ENCODE peak calls at places on chromosomes 1 and 21, in eight cellular contexts. One of them, this sample, is unnamed.
A peak's percentile ranks its signal among the peaks of the same experiment; 100 is the strongest.

GRCh38 chr1:115113781-115114180 is 24.5 kb upstream of the TSPAN2 start:
- DNase-seq in astrocyte of the spinal cord: no peak
- DNase-seq in PC-9: no peak
- DNase-seq in MM.1S: no peak
- DNase-seq in A549: no peak
- DNase-seq in CD8-positive, alpha-beta T cell: no peak
- DNase-seq in psoas muscle: no peak
- DNase-seq in fibroblast of mammary gland: peak; percentile 54
- DNase-seq in this sample: no peak

GRCh38 chr1:113199718-113200455 is 126.9 kb downstream of the LRIG2 start:
- DNase-seq in CD8-positive, alpha-beta T cell: no peak
- DNase-seq in PC-9: no peak
- DNase-seq in A549: no peak
- DNase-seq in psoas muscle: no peak
- DNase-seq in astrocyte of the spinal cord: peak; percentile 5
- DNase-seq in fibroblast of mammary gland: no peak
- DNase-seq in MM.1S: no peak
- DNase-seq in this sample: no peak

GRCh38 chr1:38114231-38114630 is 67.6 kb upstream of the POU3F1 start:
- DNase-seq in CD8-positive, alpha-beta T cell: no peak
- DNase-seq in fibroblast of mammary gland: peak; percentile 11
- DNase-seq in astrocyte of the spinal cord: no peak
- DNase-seq in psoas muscle: peak; percentile 70
- DNase-seq in PC-9: no peak
- DNase-seq in MM.1S: no peak
- DNase-seq in A549: no peak
- DNase-seq in this sample: no peak

GRCh38 chr1:243254233-243254926 is 701 bp downstream of the CEP170 start:
- DNase-seq in A549: peak; percentile 64
- DNase-seq in CD8-positive, alpha-beta T cell: no peak
- DNase-seq in psoas muscle: peak; percentile 86
- DNase-seq in fibroblast of mammary gland: peak; percentile 75
- DNase-seq in PC-9: peak; percentile 59
- DNase-seq in MM.1S: peak; percentile 66
- DNase-seq in astrocyte of the spinal cord: peak; percentile 72
- DNase-seq in this sample: no peak

GRCh38 chr1:44717196-44717595 is 13.8 kb downstream of the RNU5D-1 start:
- DNase-seq in psoas muscle: no peak
- DNase-seq in MM.1S: no peak
- DNase-seq in fibroblast of mammary gland: no peak
- DNase-seq in A549: no peak
- DNase-seq in CD8-positive, alpha-beta T cell: no peak
- DNase-seq in astrocyte of the spinal cord: no peak
- DNase-seq in PC-9: no peak
- DNase-seq in this sample: no peak

GRCh38 chr1:191290441-191290840 is 812.8 kb upstream of the BRINP3 start:
- DNase-seq in MM.1S: no peak
- DNase-seq in astrocyte of the spinal cord: no peak
- DNase-seq in psoas muscle: no peak
- DNase-seq in A549: peak; percentile 3
- DNase-seq in CD8-positive, alpha-beta T cell: no peak
- DNase-seq in PC-9: no peak
- DNase-seq in fibroblast of mammary gland: no peak
- DNase-seq in this sample: no peak

GRCh38 chr1:200917291-200917817 is 22.7 kb downstream of the INAVA start:
- DNase-seq in PC-9: no peak
- DNase-seq in A549: peak; percentile 33
- DNase-seq in fibroblast of mammary gland: no peak
- DNase-seq in psoas muscle: peak; percentile 76
- DNase-seq in MM.1S: no peak
- DNase-seq in astrocyte of the spinal cord: no peak
- DNase-seq in CD8-positive, alpha-beta T cell: no peak
- DNase-seq in this sample: no peak

GRCh38 chr21:45709696-45710268 is 66.3 kb downstream of the PCBP3 start:
- DNase-seq in psoas muscle: no peak
- DNase-seq in fibroblast of mammary gland: no peak
- DNase-seq in astrocyte of the spinal cord: no peak
- DNase-seq in MM.1S: no peak
- DNase-seq in A549: no peak
- DNase-seq in CD8-positive, alpha-beta T cell: no peak
- DNase-seq in PC-9: no peak
- DNase-seq in this sample: no peak

GRCh38 chr1:159161001-159161718 is 10.3 kb upstream of the CADM3 start:
- DNase-seq in MM.1S: peak; percentile 89
- DNase-seq in astrocyte of the spinal cord: peak; percentile 90
- DNase-seq in fibroblast of mammary gland: peak; percentile 93
- DNase-seq in psoas muscle: peak; percentile 81
- DNase-seq in CD8-positive, alpha-beta T cell: peak; percentile 73
- DNase-seq in A549: peak; percentile 77
- DNase-seq in PC-9: peak; percentile 60
- DNase-seq in this sample: peak; percentile 39

GRCh38 chr1:57422271-57423134 is 1.4 kb downstream of the DAB1 start:
- DNase-seq in CD8-positive, alpha-beta T cell: no peak
- DNase-seq in psoas muscle: peak; percentile 46
- DNase-seq in A549: no peak
- DNase-seq in PC-9: no peak
- DNase-seq in MM.1S: no peak
- DNase-seq in astrocyte of the spinal cord: peak; percentile 17
- DNase-seq in fibroblast of mammary gland: peak; percentile 16
- DNase-seq in this sample: no peak
- TF ChIP-seq CTCF in CD8-positive, alpha-beta T cell: no peak
- TF ChIP-seq CTCF in psoas muscle: no peak
- TF ChIP-seq CTCF in A549: no peak
- TF ChIP-seq CTCF in PC-9: no peak
- TF ChIP-seq CTCF in MM.1S: no peak
- TF ChIP-seq CTCF in astrocyte of the spinal cord: peak; percentile 2
- TF ChIP-seq CTCF in fibroblast of mammary gland: peak; percentile 24
- TF ChIP-seq CTCF in this sample: no peak

GRCh38 chr1:8981169-8981568 is 35.5 kb downstream of the CA6 start:
- DNase-seq in PC-9: no peak
- DNase-seq in MM.1S: no peak
- DNase-seq in fibroblast of mammary gland: no peak
- DNase-seq in psoas muscle: no peak
- DNase-seq in astrocyte of the spinal cord: no peak
- DNase-seq in A549: no peak
- DNase-seq in CD8-positive, alpha-beta T cell: no peak
- DNase-seq in this sample: no peak

GRCh38 chr1:8980656-8981055 is 35.0 kb downstream of the CA6 start:
- DNase-seq in MM.1S: no peak
- DNase-seq in astrocyte of the spinal cord: no peak
- DNase-seq in psoas muscle: no peak
- DNase-seq in A549: no peak
- DNase-seq in fibroblast of mammary gland: no peak
- DNase-seq in CD8-positive, alpha-beta T cell: no peak
- DNase-seq in PC-9: no peak
- DNase-seq in this sample: no peak

GRCh38 chr1:8976338-8976737 is 30.7 kb downstream of the CA6 start:
- DNase-seq in CD8-positive, alpha-beta T cell: no peak
- DNase-seq in fibroblast of mammary gland: no peak
- DNase-seq in psoas muscle: no peak
- DNase-seq in MM.1S: no peak
- DNase-seq in astrocyte of the spinal cord: no peak
- DNase-seq in A549: no peak
- DNase-seq in PC-9: no peak
- DNase-seq in this sample: no peak

GRCh38 chr1:8974551-8974950 is 28.9 kb downstream of the CA6 start:
- DNase-seq in CD8-positive, alpha-beta T cell: no peak
- DNase-seq in astrocyte of the spinal cord: no peak
- DNase-seq in psoas muscle: no peak
- DNase-seq in PC-9: no peak
- DNase-seq in A549: no peak
- DNase-seq in fibroblast of mammary gland: no peak
- DNase-seq in MM.1S: no peak
- DNase-seq in this sample: no peak

DNA sequence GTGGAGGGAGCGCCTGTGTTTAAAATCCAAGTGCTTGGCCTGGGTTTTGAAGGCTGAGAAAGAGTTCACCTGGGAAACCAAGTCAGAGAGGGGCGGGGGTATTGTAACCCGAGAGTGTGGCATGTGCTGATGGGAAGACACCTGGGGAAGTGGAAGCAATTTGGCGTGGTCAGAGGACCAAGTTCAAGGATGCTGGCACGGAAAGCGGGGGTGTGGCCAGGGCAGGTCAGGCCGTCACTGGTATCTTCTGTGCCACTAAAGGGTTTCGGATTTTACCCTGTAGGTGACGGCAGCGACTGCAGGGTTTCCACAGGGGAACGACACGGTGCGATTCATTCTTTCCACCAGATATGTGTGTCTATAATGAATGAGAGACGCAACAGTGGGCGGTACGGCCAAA is 31.2 kb downstream of the CA6 start:
- DNase-seq in PC-9: no peak
- DNase-seq in astrocyte of the spinal cord: no peak
- DNase-seq in CD8-positive, alpha-beta T cell: no peak
- DNase-seq in fibroblast of mammary gland: no peak
- DNase-seq in MM.1S: no peak
- DNase-seq in psoas muscle: no peak
- DNase-seq in A549: no peak
- DNase-seq in this sample: no peak
- H3K4me3 ChIP-seq in PC-9: no peak overlapping the region
- H3K4me3 ChIP-seq in astrocyte of the spinal cord: no peak overlapping the region
- H3K4me3 ChIP-seq in CD8-positive, alpha-beta T cell: no peak overlapping the region
- H3K4me3 ChIP-seq in fibroblast of mammary gland: no peak overlapping the region
- H3K4me3 ChIP-seq in MM.1S: no peak overlapping the region
- H3K4me3 ChIP-seq in psoas muscle: no peak overlapping the region
- H3K4me3 ChIP-seq in A549: no peak overlapping the region
- H3K4me3 ChIP-seq in this sample: no peak overlapping the region

GRCh38 chr1:248140846-248141245 is 4.1 kb upstream of the OR2M5 start:
- DNase-seq in fibroblast of mammary gland: no peak
- DNase-seq in PC-9: no peak
- DNase-seq in psoas muscle: no peak
- DNase-seq in MM.1S: no peak
- DNase-seq in astrocyte of the spinal cord: no peak
- DNase-seq in CD8-positive, alpha-beta T cell: no peak
- DNase-seq in A549: no peak
- DNase-seq in this sample: no peak

GRCh38 chr1:248136811-248137210 is 8.1 kb upstream of the OR2M5 start:
- DNase-seq in A549: no peak
- DNase-seq in MM.1S: no peak
- DNase-seq in psoas muscle: no peak
- DNase-seq in fibroblast of mammary gland: no peak
- DNase-seq in CD8-positive, alpha-beta T cell: no peak
- DNase-seq in astrocyte of the spinal cord: no peak
- DNase-seq in PC-9: no peak
- DNase-seq in this sample: no peak
- TF ChIP-seq CTCF in A549: no peak
- TF ChIP-seq CTCF in MM.1S: no peak
- TF ChIP-seq CTCF in psoas muscle: no peak
- TF ChIP-seq CTCF in fibroblast of mammary gland: no peak
- TF ChIP-seq CTCF in CD8-positive, alpha-beta T cell: no peak
- TF ChIP-seq CTCF in astrocyte of the spinal cord: no peak
- TF ChIP-seq CTCF in PC-9: no peak
- TF ChIP-seq CTCF in this sample: no peak

GRCh38 chr21:24123785-24124184 is 1483.5 kb downstream of the MRPL39 start:
- DNase-seq in MM.1S: no peak
- DNase-seq in astrocyte of the spinal cord: no peak
- DNase-seq in A549: no peak
- DNase-seq in CD8-positive, alpha-beta T cell: no peak
- DNase-seq in fibroblast of mammary gland: no peak
- DNase-seq in PC-9: no peak
- DNase-seq in psoas muscle: no peak
- DNase-seq in this sample: no peak
- H3K4me3 ChIP-seq in MM.1S: no peak overlapping the region
- H3K4me3 ChIP-seq in astrocyte of the spinal cord: no peak overlapping the region
- H3K4me3 ChIP-seq in A549: no peak overlapping the region
- H3K4me3 ChIP-seq in CD8-positive, alpha-beta T cell: no peak overlapping the region
- H3K4me3 ChIP-seq in fibroblast of mammary gland: no peak overlapping the region
- H3K4me3 ChIP-seq in PC-9: no peak overlapping the region
- H3K4me3 ChIP-seq in psoas muscle: no peak overlapping the region
- H3K4me3 ChIP-seq in this sample: no peak overlapping the region

DNA sequence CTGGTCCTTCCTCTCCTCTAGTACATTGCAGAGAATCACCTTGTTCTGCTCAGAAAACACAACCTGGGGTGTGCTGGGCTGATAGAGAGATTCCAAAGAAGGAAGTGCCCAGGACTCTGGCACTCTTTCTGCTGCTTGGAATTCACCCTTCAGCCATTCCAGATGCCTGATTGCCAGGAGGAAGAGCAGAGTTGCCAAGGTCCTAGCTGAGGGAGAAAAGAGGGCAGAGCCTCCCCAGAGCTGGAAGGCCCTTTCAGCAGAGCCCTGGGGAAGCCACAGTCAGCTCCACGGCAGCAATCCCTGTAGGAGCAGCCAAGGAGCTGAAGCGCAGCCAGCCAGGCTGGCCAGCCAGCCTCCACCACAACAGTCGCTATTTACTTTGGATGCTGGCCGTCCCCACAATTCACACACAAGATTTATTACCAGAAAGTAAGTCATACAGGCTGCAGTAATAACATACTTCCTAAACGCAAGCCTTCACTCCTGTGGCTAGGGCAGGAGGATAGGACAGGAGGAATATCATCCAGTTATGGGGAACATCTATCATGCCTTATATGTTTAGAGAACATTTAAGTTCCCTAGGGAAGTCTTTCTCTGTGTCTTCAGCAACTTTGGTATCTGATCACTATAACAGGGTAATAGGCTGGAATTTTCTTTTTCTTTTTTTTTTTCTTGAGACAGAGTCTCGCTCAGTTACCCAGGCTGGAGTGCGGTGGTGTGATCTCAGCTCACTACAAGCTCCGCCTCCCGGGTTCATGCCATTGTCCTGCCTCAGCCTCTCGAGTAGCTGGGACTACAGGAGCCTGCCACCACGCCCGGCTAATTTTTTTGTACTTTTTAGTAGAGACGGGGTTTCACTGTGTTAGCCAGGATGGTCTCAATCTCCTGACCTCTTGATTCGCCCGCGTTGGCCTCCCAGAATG is 36.6 kb upstream of the SLC44A3 start:
- DNase-seq in MM.1S: no peak
- DNase-seq in psoas muscle: peak; percentile 88
- DNase-seq in CD8-positive, alpha-beta T cell: no peak
- DNase-seq in astrocyte of the spinal cord: peak; percentile 99
- DNase-seq in A549: no peak
- DNase-seq in PC-9: peak; percentile 87
- DNase-seq in fibroblast of mammary gland: peak; percentile 99
- DNase-seq in this sample: no peak
- TF ChIP-seq CTCF in MM.1S: no peak
- TF ChIP-seq CTCF in psoas muscle: no peak
- TF ChIP-seq CTCF in CD8-positive, alpha-beta T cell: no peak
- TF ChIP-seq CTCF in astrocyte of the spinal cord: no peak
- TF ChIP-seq CTCF in A549: no peak
- TF ChIP-seq CTCF in PC-9: no peak
- TF ChIP-seq CTCF in fibroblast of mammary gland: no peak
- TF ChIP-seq CTCF in this sample: no peak

This sample was measured in GM12864.